ENCODE peak calls at places on chromosomes 11 and 22, in eight cellular contexts. C is body of pancreas, W is SK-N-SH, J is fibroblast of villous mesenchyme, Q is sigmoid colon, S is coronary artery, Y is mesothelial cell of epicardium, I is upper lobe of left lung. B is an unnamed sample.

GRCh38 chr22:26883393-26883792 is 226.0 kb downstream of the MIAT start:
- DNase-seq in C (no peak), W (no peak), J (no peak), Q (no peak), S (no peak), Y (no peak), I (no peak), B (no peak)

GRCh38 chr11:82756765-82757650 is 23.3 kb upstream of the FAM181B start:
- DNase-seq in C (peak; percentile 52), W (no peak), J (no peak), Q (no peak), S (no peak), Y (no peak), I (no peak), B (no peak)

GRCh38 chr22:33397381-33397907 is 339.3 kb upstream of the SYN3 start:
- DNase-seq in C (no peak), W (no peak), J (no peak), Q (no peak), S (no peak), Y (no peak), I (no peak), B (no peak)

GRCh38 chr22:30636226-30637077 is 871 bp downstream of the SLC35E4 start:
- DNase-seq in C (peak; percentile 56), W (peak; percentile 60), J (peak; percentile 12), Q (no peak), S (no peak), Y (no peak), I (peak; percentile 23), B (no peak)

GRCh38 chr11:35122308-35122707 is 16.7 kb upstream of the CD44 start:
- DNase-seq in C (no peak), W (no peak), J (no peak), Q (no peak), S (no peak), Y (no peak), I (no peak), B (no peak)

GRCh38 chr11:16040151-16040550 is 316.2 kb downstream of the SOX6 start:
- DNase-seq in C (no peak), W (no peak), J (peak; percentile 9), Q (no peak), S (no peak), Y (no peak), I (no peak), B (no peak)

GRCh38 chr11:132008226-132008625 is 637.8 kb downstream of the NTM start:
- DNase-seq in C (no peak), W (no peak), J (no peak), Q (no peak), S (no peak), Y (no peak), I (no peak), B (no peak)

GRCh38 chr11:19275496-19275895 is 34.8 kb upstream of the E2F8 start:
- DNase-seq in C (no peak), W (no peak), J (no peak), Q (no peak), S (no peak), Y (no peak), I (no peak), B (no peak)

GRCh38 chr11:65641233-65642013 is 3.5 kb downstream of the SIPA1 start:
- DNase-seq in C (no peak), W (no peak), J (no peak), Q (no peak), S (no peak), Y (no peak), I (no peak), B (no peak)

GRCh38 chr11:64603411-64604110 is 12.5 kb downstream of the SLC22A12 start:
- DNase-seq in C (no peak), W (no peak), J (no peak), Q (no peak), S (no peak), Y (no peak), I (no peak), B (no peak)

GRCh38 chr22:24087071-24087795 is 76.1 kb downstream of the CABIN1 start:
- DNase-seq in C (no peak), W (no peak), J (no peak), Q (peak; percentile 56), S (peak; percentile 58), Y (no peak), I (no peak), B (no peak)

GRCh38 chr11:26134481-26135355 is 197.2 kb upstream of the ANO3 start:
- DNase-seq in C (no peak), W (peak; percentile 9), J (peak; percentile 29), Q (no peak), S (no peak), Y (no peak), I (no peak), B (no peak)
- TF ChIP-seq CTCF in C (no peak), W (peak; percentile 54), J (peak; percentile 43), Q (no peak), S (no peak), Y (no peak), I (no peak), B (peak; percentile 37)

DNA sequence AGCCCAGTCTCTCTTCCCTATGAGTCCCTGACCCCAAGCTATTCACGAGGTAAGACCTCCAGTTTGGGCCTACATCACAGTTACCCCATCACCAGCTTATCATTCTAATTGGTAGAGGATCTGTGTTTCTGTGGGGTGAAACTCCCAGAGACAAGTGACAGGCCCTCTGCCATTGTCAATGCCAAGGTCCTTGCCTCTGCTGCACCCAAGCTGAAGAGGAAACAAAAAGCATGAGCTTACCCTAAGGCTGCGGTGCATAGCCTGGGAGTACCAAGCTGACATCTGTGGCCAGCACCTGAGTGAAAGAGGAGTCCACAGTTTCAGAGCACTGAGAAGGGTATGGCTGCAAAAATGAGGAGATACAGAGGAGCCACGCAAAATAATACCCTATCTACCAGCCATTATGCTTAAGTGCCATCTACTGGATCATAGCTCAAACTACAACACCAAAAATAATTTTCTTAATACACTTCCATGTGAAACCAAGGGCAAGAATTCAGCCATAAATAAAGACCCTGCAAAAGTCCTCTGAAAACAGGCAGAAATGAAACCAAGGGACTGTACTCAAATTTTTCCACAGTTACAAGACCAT is 62.3 kb upstream of the ANO5 start:
- DNase-seq in C (peak; percentile 9), W (peak; percentile 23), J (no peak), Q (no peak), S (no peak), Y (no peak), I (no peak), B (no peak)
- TF ChIP-seq CTCF in C (peak; percentile 85), W (peak; percentile 46), J (no peak), Q (no peak), S (no peak), Y (peak; percentile 31), I (no peak), B (peak; percentile 65)

GRCh38 chr11:77473801-77474508 is at the start of gene PAK1:
- DNase-seq in C (peak; percentile 98), W (peak; percentile 94), J (peak; percentile 74), Q (peak; percentile 93), S (peak; percentile 79), Y (peak; percentile 90), I (peak; percentile 94), B (peak; percentile 92)
- TF ChIP-seq CTCF in C (peak; percentile 26), W (peak; percentile 31), J (peak; percentile 8), Q (no peak), S (no peak), Y (no peak), I (no peak), B (peak; percentile 41)

DNA sequence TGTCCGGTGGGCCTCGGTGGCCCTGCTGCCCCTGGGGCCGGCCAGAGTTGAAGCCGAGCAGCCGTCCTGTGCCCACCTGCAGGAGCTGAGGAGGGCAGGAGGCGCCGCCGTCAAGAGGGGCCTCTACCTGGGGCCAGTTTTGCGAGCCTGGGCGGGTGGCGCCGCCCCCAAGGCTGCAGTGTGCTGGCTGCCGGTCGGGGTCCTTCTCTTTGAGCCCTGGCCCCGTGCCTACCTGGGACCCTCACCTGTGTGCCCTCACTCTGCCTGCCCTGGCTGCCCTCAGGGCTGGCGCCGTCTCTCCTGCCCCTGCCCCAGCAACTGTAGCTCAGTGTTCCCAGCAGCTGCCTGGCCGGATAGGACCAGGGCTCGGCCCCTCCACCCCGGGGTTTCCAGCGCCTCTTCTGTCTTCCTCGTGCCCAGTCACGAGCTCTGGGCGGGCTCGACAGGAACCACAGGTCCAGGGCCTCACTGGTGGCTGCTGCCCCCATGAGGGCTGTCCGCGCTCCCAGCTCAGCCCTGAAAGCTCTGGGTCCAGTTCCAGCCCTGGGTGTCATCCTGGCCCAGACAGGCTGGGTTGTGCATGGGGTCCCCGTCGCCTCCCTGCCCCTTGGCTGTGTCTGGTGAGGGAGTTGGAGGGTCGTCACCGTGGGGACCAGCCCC is 38.3 kb downstream of the MOB2 start:
- DNase-seq in C (no peak), W (no peak), J (no peak), Q (no peak), S (no peak), Y (no peak), I (no peak), B (no peak)
- TF ChIP-seq CTCF in C (no peak), W (no peak), J (no peak), Q (no peak), S (no peak), Y (no peak), I (no peak), B (no peak)

GRCh38 chr11:8033312-8033715 is 46.2 kb downstream of the EIF3F start:
- DNase-seq in C (peak; percentile 87), W (peak; percentile 91), J (peak; percentile 85), Q (peak; percentile 92), S (peak; percentile 81), Y (peak; percentile 88), I (peak; percentile 75), B (peak; percentile 62)
- TF ChIP-seq CTCF in C (peak; percentile 82), W (peak; percentile 88), J (peak; percentile 93), Q (peak; percentile 91), S (peak; percentile 93), Y (peak; percentile 85), I (peak; percentile 88), B (peak; percentile 92)

DNA sequence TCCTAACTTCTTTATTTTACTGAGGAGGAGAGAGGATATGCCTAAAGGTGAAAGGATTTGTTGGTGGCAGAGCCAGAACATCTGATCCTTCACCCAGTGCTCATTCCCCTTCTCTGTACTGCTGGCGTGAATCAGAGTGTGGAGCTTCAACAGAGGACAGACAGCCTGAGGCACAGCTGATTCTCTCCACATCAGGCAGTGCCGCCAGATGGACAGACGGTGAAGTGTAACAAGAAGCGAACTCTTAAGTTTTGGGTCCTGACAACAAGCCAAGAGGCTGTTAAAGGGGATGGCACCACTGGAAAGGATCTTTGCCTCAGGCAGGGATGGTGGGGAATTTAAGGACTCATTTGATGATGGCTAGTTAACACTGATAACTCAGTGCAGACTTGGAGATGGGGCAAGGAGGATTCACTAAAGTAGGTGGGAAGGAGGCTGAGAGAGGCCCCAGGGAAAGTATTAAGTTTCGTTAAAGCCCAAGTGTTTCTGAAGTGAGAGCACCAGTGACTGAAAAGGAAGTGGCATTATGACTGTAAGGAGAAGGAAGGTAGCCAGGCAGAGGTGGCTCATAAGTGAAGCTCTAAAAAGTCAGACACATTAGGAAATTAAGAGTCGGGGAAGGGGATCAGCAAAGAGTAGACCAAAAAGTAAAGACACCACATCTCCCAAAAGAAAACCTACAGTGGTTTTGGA is 81.3 kb downstream of the CLPB start:
- DNase-seq in C (no peak), W (peak; percentile 51), J (peak; percentile 72), Q (no peak), S (no peak), Y (peak; percentile 49), I (no peak), B (no peak)
- TF ChIP-seq CTCF in C (no peak), W (peak; percentile 77), J (peak; percentile 65), Q (peak; percentile 17), S (no peak), Y (peak; percentile 19), I (no peak), B (peak; percentile 13)

GRCh38 chr22:38097557-38098409 is 12.7 kb downstream of the BAIAP2L2 start:
- DNase-seq in C (no peak), W (no peak), J (peak; percentile 13), Q (no peak), S (no peak), Y (no peak), I (no peak), B (no peak)
- TF ChIP-seq CTCF in C (no peak), W (no peak), J (peak; percentile 47), Q (no peak), S (no peak), Y (peak; percentile 62), I (peak; percentile 18), B (peak; percentile 49)

B was measured in progenitor cell of endocrine pancreas.